ENCODE peak calls at places on chromosomes 12 and 14, in five cellular contexts. D, Y, W, C and Z are unnamed samples.

GRCh38 chr12:53493610-53494391 is 5.5 kb downstream of the MAP3K12 start:
- DNase-seq in D (no peak), Y (no peak), W (no peak), C (no peak), Z (no peak)

GRCh38 chr14:52551696-52552062 is 626 bp downstream of the TXNDC16 start:
- DNase-seq in D (peak), Y (no peak), W (no peak), C (no peak), Z (peak)

GRCh38 chr14:21066882-21067502 is 3.1 kb upstream of the ARHGEF40 start:
- DNase-seq in D (no peak), Y (no peak), W (no peak), C (no peak), Z (peak)

GRCh38 chr12:115922952-115923564 is 354.4 kb downstream of the MED13L start:
- DNase-seq in D (peak), Y (no peak), W (no peak), C (no peak), Z (peak)

GRCh38 chr14:61197416-61197815 is 83.7 kb downstream of the TMEM30B start:
- DNase-seq in D (no peak), Y (no peak), W (no peak), C (no peak), Z (no peak)

GRCh38 chr14:100783630-100784321 is 42.1 kb upstream of the MEG3 start:
- DNase-seq in D (no peak), Y (no peak), W (no peak), C (no peak), Z (peak)

GRCh38 chr12:94872007-94872653 is 131.4 kb downstream of the NDUFA12 start:
- DNase-seq in D (no peak), Y (no peak), W (no peak), C (no peak), Z (no peak)

GRCh38 chr12:24901975-24902461 is 46.9 kb downstream of the BCAT1 start:
- DNase-seq in D (peak), Y (no peak), W (peak), C (no peak), Z (no peak)

GRCh38 chr12:124323771-124324530 is 29.1 kb downstream of the RFLNA start:
- DNase-seq in D (peak), Y (peak), W (no peak), C (no peak), Z (no peak)